ENCODE peak calls at places on chromosomes 2 and 18, in ten cellular contexts. J is memory B cell; A is stimulated activated CD4-positive, alpha-beta T cell treated with anti-CD3 and anti-CD28 coated beads, Interleukin-2, amount 100 ng/mL, for 48 hours; G is endodermal cell; Q is globus pallidus; K is GM23248; Y is AG20443; T is mesenchymal stem cell; D is HFF-Myc; H is central memory CD4-positive, alpha-beta T cell. M is an unnamed sample.

GRCh38 chr2:236336575-236337464 is 72.6 kb upstream of the ASB18 start:
- DNase-seq in J (no peak), A (no peak), G (no peak), Q (no peak), K (no peak), Y (no peak), T (no peak), D (no peak), H (no peak), M (no peak)

GRCh38 chr18:9898792-9899549 is 13.2 kb downstream of the TXNDC2 start:
- DNase-seq in J (no peak), A (no peak), G (peak), Q (no peak), K (peak), Y (peak), T (peak), D (no peak), H (no peak), M (no peak)

GRCh38 chr2:193861557-193861956 is 1666.8 kb upstream of the TMEFF2 start:
- DNase-seq in J (no peak), A (no peak), G (no peak), Q (no peak), K (no peak), Y (no peak), T (no peak), D (no peak), H (no peak), M (no peak)

GRCh38 chr18:55189972-55190371 is 230.7 kb upstream of the CCDC68 start:
- DNase-seq in J (no peak), A (no peak), G (peak), Q (no peak), K (no peak), Y (no peak), T (no peak), D (no peak), H (no peak), M (no peak)

GRCh38 chr2:106596844-106597243 is 109.7 kb downstream of the CD8B2 start:
- DNase-seq in J (no peak), A (no peak), G (peak), Q (no peak), K (peak), Y (no peak), T (no peak), D (no peak), H (no peak), M (no peak)

GRCh38 chr18:54127759-54128378 is 96.6 kb downstream of the MBD2 start:
- DNase-seq in J (no peak), A (no peak), G (peak), Q (peak), K (peak), Y (peak), T (peak), D (no peak), H (no peak), M (peak)

GRCh38 chr2:8487461-8487932 is 194.4 kb upstream of the ID2 start:
- DNase-seq in J (no peak), A (no peak), G (peak), Q (peak), K (no peak), Y (no peak), T (no peak), D (no peak), H (peak), M (no peak)

GRCh38 chr2:241214766-241215165 is 26.3 kb downstream of the ANO7 start:
- DNase-seq in J (no peak), A (no peak), G (no peak), Q (no peak), K (no peak), Y (no peak), T (no peak), D (no peak), H (no peak), M (no peak)

GRCh38 chr2:85215074-85216050 is 82.2 kb downstream of the TCF7L1 start:
- DNase-seq in J (no peak), A (no peak), G (peak), Q (peak), K (peak), Y (peak), T (peak), D (peak), H (no peak), M (peak)

GRCh38 chr2:41040782-41041181 is 588.9 kb upstream of the SLC8A1 start:
- DNase-seq in J (no peak), A (no peak), G (no peak), Q (no peak), K (no peak), Y (no peak), T (no peak), D (no peak), H (no peak), M (no peak)

GRCh38 chr2:26864226-26864625 is 16.3 kb downstream of the DPYSL5 start:
- DNase-seq in J (no peak), A (no peak), G (no peak), Q (no peak), K (no peak), Y (no peak), T (no peak), D (no peak), H (no peak), M (no peak)

GRCh38 chr2:237685408-237685807 is 58.0 kb downstream of the LRRFIP1 start:
- DNase-seq in J (no peak), A (no peak), G (peak), Q (no peak), K (peak), Y (peak), T (peak), D (no peak), H (no peak), M (no peak)

GRCh38 chr2:127371037-127371436 is 16.7 kb downstream of the MAP3K2 start:
- DNase-seq in J (no peak), A (no peak), G (no peak), Q (no peak), K (no peak), Y (no peak), T (no peak), D (no peak), H (no peak), M (no peak)

GRCh38 chr2:68319397-68320117 is at the start of gene CNRIP1:
- DNase-seq in J (no peak), A (no peak), G (peak), Q (peak), K (peak), Y (peak), T (peak), D (peak), H (no peak), M (no peak)

GRCh38 chr18:59323931-59324622 is 5.6 kb upstream of the CPLX4 start:
- DNase-seq in J (no peak), A (no peak), G (no peak), Q (no peak), K (peak), Y (no peak), T (no peak), D (no peak), H (no peak), M (no peak)

GRCh38 chr2:54634564-54635511 is 88.6 kb upstream of the EML6 start:
- DNase-seq in J (peak), A (no peak), G (no peak), Q (no peak), K (peak), Y (peak), T (peak), D (no peak), H (peak), M (no peak)

GRCh38 chr2:98346259-98347236 is at the start of gene CNGA3:
- DNase-seq in J (peak), A (peak), G (peak), Q (no peak), K (peak), Y (peak), T (peak), D (no peak), H (no peak), M (no peak)

GRCh38 chr18:37668971-37669747 is 103.6 kb upstream of the CELF4 start:
- DNase-seq in J (no peak), A (no peak), G (peak), Q (peak), K (no peak), Y (no peak), T (no peak), D (no peak), H (no peak), M (no peak)

GRCh38 chr2:241108271-241109209 is 6.5 kb upstream of the MTERF4 start:
- DNase-seq in J (no peak), A (no peak), G (peak), Q (no peak), K (no peak), Y (no peak), T (no peak), D (no peak), H (peak), M (peak)

GRCh38 chr2:70779911-70780580 is 10.4 kb downstream of the FIGLA start:
- DNase-seq in J (no peak), A (no peak), G (no peak), Q (no peak), K (peak), Y (peak), T (no peak), D (no peak), H (no peak), M (no peak)

GRCh38 chr18:62485684-62486083 is 37.1 kb upstream of the ZCCHC2 start:
- DNase-seq in J (no peak), A (no peak), G (no peak), Q (no peak), K (peak), Y (peak), T (peak), D (peak), H (no peak), M (no peak)

GRCh38 chr2:191618789-191619185 is 59.1 kb upstream of the NABP1 start:
- DNase-seq in J (no peak), A (no peak), G (no peak), Q (no peak), K (no peak), Y (no peak), T (no peak), D (no peak), H (no peak), M (no peak)

GRCh38 chr2:122523143-122523542 is 767.7 kb downstream of the TSN start:
- DNase-seq in J (no peak), A (no peak), G (peak), Q (no peak), K (no peak), Y (no peak), T (no peak), D (no peak), H (no peak), M (no peak)

GRCh38 chr2:20438334-20439192 is 8.3 kb upstream of the RHOB start:
- DNase-seq in J (no peak), A (no peak), G (no peak), Q (no peak), K (peak), Y (peak), T (peak), D (no peak), H (no peak), M (no peak)

GRCh38 chr2:139730197-139730596 is 950.0 kb upstream of the NXPH2 start:
- DNase-seq in J (no peak), A (no peak), G (no peak), Q (no peak), K (no peak), Y (no peak), T (no peak), D (no peak), H (no peak), M (no peak)

GRCh38 chr18:74005320-74006110 is 142.1 kb downstream of the FBXO15 start:
- DNase-seq in J (no peak), A (no peak), G (no peak), Q (no peak), K (no peak), Y (no peak), T (no peak), D (no peak), H (no peak), M (no peak)

GRCh38 chr2:6814312-6814711 is 51.4 kb downstream of the CMPK2 start:
- DNase-seq in J (no peak), A (no peak), G (no peak), Q (no peak), K (no peak), Y (no peak), T (no peak), D (no peak), H (no peak), M (no peak)

GRCh38 chr2:15718103-15718943 is 126.7 kb downstream of the DDX1 start:
- DNase-seq in J (no peak), A (no peak), G (no peak), Q (no peak), K (no peak), Y (no peak), T (no peak), D (no peak), H (no peak), M (no peak)

GRCh38 chr2:237491515-237492118 is 4.6 kb downstream of the MLPH start:
- DNase-seq in J (no peak), A (no peak), G (peak), Q (no peak), K (no peak), Y (no peak), T (no peak), D (no peak), H (no peak), M (no peak)

GRCh38 chr18:50507120-50507590 is 52.7 kb upstream of the MAPK4 start:
- DNase-seq in J (no peak), A (no peak), G (peak), Q (peak), K (peak), Y (peak), T (no peak), D (no peak), H (no peak), M (no peak)

GRCh38 chr2:126725580-126725979 is 69.6 kb downstream of the GYPC start:
- DNase-seq in J (no peak), A (no peak), G (no peak), Q (no peak), K (no peak), Y (no peak), T (no peak), D (no peak), H (no peak), M (no peak)

GRCh38 chr2:181250691-181251090 is 206.5 kb upstream of the ITGA4 start:
- DNase-seq in J (no peak), A (no peak), G (no peak), Q (no peak), K (peak), Y (peak), T (peak), D (no peak), H (no peak), M (no peak)

GRCh38 chr2:6993230-6993640 is 76.0 kb downstream of the RNF144A start:
- DNase-seq in J (no peak), A (no peak), G (no peak), Q (peak), K (no peak), Y (no peak), T (no peak), D (no peak), H (no peak), M (no peak)

GRCh38 chr2:66539452-66539851 is 104.5 kb downstream of the MEIS1 start:
- DNase-seq in J (no peak), A (no peak), G (no peak), Q (no peak), K (peak), Y (no peak), T (no peak), D (peak), H (no peak), M (no peak)

GRCh38 chr18:48037481-48038271 is 107.2 kb upstream of the SMAD2 start:
- DNase-seq in J (no peak), A (no peak), G (peak), Q (no peak), K (peak), Y (no peak), T (no peak), D (no peak), H (no peak), M (no peak)

GRCh38 chr2:35871672-35872071 is 483.9 kb upstream of the CRIM1 start:
- DNase-seq in J (no peak), A (no peak), G (peak), Q (no peak), K (peak), Y (peak), T (no peak), D (no peak), H (no peak), M (no peak)